ENCODE peak calls at places on chromosomes 13 and 19, in four cellular contexts. One of them, this sample, is unnamed.

GRCh38 chr13:97848886-97849285 is 104.6 kb upstream of the IPO5 start:
- DNase-seq in GM12878: no peak
- DNase-seq in K562: no peak
- DNase-seq in HEK293T: no peak
- DNase-seq in this sample: no peak

GRCh38 chr13:30900952-30901749 is 4.9 kb upstream of the MEDAG start:
- DNase-seq in HEK293T: no peak
- DNase-seq in GM12878: no peak
- DNase-seq in K562: no peak
- DNase-seq in this sample: no peak

GRCh38 chr13:79741006-79741405 is 260.1 kb downstream of the NDFIP2 start:
- DNase-seq in HEK293T: peak; percentile 54
- DNase-seq in GM12878: no peak
- DNase-seq in K562: no peak
- DNase-seq in this sample: peak; percentile 28

GRCh38 chr13:48236528-48237353 is 3.7 kb downstream of the ITM2B start:
- DNase-seq in GM12878: no peak
- DNase-seq in HEK293T: no peak
- DNase-seq in K562: no peak
- DNase-seq in this sample: no peak

GRCh38 chr13:114142640-114143490 is 10.4 kb upstream of the RASA3 start:
- DNase-seq in HEK293T: no peak
- DNase-seq in GM12878: no peak
- DNase-seq in K562: peak; percentile 34
- DNase-seq in this sample: no peak

GRCh38 chr19:16571689-16572331 is 405 bp downstream of the SLC35E1 start:
- DNase-seq in HEK293T: peak; percentile 38
- DNase-seq in K562: no peak
- DNase-seq in GM12878: no peak
- DNase-seq in this sample: no peak

GRCh38 chr13:52652170-52652979 is at the start of gene SUGT1:
- DNase-seq in HEK293T: peak; percentile 87
- DNase-seq in GM12878: peak; percentile 92
- DNase-seq in K562: peak; percentile 79
- DNase-seq in this sample: peak; percentile 94

GRCh38 chr19:56942749-56943148 is 102.2 kb upstream of the PEG3 start:
- DNase-seq in HEK293T: no peak
- DNase-seq in K562: peak; percentile 15
- DNase-seq in GM12878: no peak
- DNase-seq in this sample: no peak

GRCh38 chr19:6015841-6016545 is 38.1 kb upstream of the RANBP3 start:
- DNase-seq in HEK293T: no peak
- DNase-seq in K562: no peak
- DNase-seq in GM12878: no peak
- DNase-seq in this sample: no peak

GRCh38 chr13:45305079-45305478 is 35.9 kb downstream of the TPT1 start:
- DNase-seq in GM12878: no peak
- DNase-seq in HEK293T: no peak
- DNase-seq in K562: no peak
- DNase-seq in this sample: no peak

GRCh38 chr13:93834051-93834450 is 607.4 kb downstream of the GPC6 start:
- DNase-seq in HEK293T: no peak
- DNase-seq in GM12878: no peak
- DNase-seq in K562: no peak
- DNase-seq in this sample: no peak

GRCh38 chr19:43532571-43532961 is 422 bp upstream of the ZNF575 start:
- DNase-seq in GM12878: no peak
- DNase-seq in K562: no peak
- DNase-seq in HEK293T: no peak
- DNase-seq in this sample: no peak

GRCh38 chr19:9673912-9674668 is 810 bp downstream of the ZNF562 start:
- DNase-seq in GM12878: peak; percentile 1
- DNase-seq in K562: no peak
- DNase-seq in HEK293T: no peak
- DNase-seq in this sample: peak; percentile 15

GRCh38 chr19:14006766-14007562 is 844 bp upstream of the RFX1 start:
- DNase-seq in K562: peak; percentile 80
- DNase-seq in GM12878: no peak
- DNase-seq in HEK293T: peak; percentile 70
- DNase-seq in this sample: no peak

GRCh38 chr19:14004619-14005380 is 1.3 kb downstream of the RFX1 start:
- DNase-seq in HEK293T: no peak
- DNase-seq in GM12878: peak; percentile 34
- DNase-seq in K562: peak; percentile 14
- DNase-seq in this sample: peak; percentile 58

GRCh38 chr19:14006085-14006765 is at the start of gene RFX1:
- DNase-seq in HEK293T: peak; percentile 91
- DNase-seq in GM12878: peak; percentile 99
- DNase-seq in K562: peak; percentile 75
- DNase-seq in this sample: peak; percentile 100

GRCh38 chr19:14003279-14004051 is 2.7 kb downstream of the RFX1 start:
- DNase-seq in HEK293T: no peak
- DNase-seq in GM12878: no peak
- DNase-seq in K562: peak; percentile 6
- DNase-seq in this sample: no peak

GRCh38 chr19:14005381-14006084 is 587 bp downstream of the RFX1 start:
- DNase-seq in K562: peak; percentile 93
- DNase-seq in GM12878: peak; percentile 39
- DNase-seq in HEK293T: peak; percentile 88
- DNase-seq in this sample: peak; percentile 67
- TF ChIP-seq TARDBP in K562: no peak
- TF ChIP-seq TARDBP in GM12878: peak; percentile 10
- TF ChIP-seq TARDBP in HEK293T: no peak
- TF ChIP-seq TARDBP in this sample: no peak

DNA sequence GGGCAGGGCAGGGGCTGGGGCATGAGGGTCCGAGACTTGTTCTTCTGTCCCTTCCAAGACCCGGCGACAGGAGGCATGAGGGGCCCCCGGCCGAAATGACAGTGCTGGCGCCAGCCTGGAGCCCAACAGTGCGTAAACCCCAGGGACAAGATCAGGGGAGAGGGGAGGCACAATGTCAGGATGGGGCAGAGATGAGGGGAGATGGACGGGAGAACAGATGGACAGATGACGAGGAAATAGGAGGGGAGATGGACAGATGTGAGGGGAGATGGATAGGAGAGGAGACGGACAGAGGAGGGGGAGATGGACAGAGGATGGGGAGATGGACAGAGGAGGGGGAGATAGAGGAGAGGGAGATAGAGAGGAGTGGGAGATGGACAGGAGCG is 523 bp downstream of the FLT3LG start:
- DNase-seq in K562: no peak
- DNase-seq in HEK293T: no peak
- DNase-seq in GM12878: no peak
- DNase-seq in this sample: no peak
- TF ChIP-seq TARDBP in K562: no peak
- TF ChIP-seq TARDBP in HEK293T: no peak
- TF ChIP-seq TARDBP in GM12878: no peak
- TF ChIP-seq TARDBP in this sample: no peak

GRCh38 chr19:46546194-46546896 is 50.7 kb upstream of the PNMA8B start:
- DNase-seq in K562: peak; percentile 54
- DNase-seq in GM12878: no peak
- DNase-seq in HEK293T: peak; percentile 67
- DNase-seq in this sample: peak; percentile 30
- TF ChIP-seq TARDBP in K562: no peak
- TF ChIP-seq TARDBP in GM12878: no peak
- TF ChIP-seq TARDBP in HEK293T: no peak
- TF ChIP-seq TARDBP in this sample: no peak

GRCh38 chr13:23378009-23378632 is 55.4 kb downstream of the SACS start:
- DNase-seq in GM12878: peak; percentile 68
- DNase-seq in HEK293T: no peak
- DNase-seq in K562: no peak
- DNase-seq in this sample: no peak
- TF ChIP-seq TARDBP in GM12878: no peak
- TF ChIP-seq TARDBP in HEK293T: no peak
- TF ChIP-seq TARDBP in K562: no peak
- TF ChIP-seq TARDBP in this sample: no peak

DNA sequence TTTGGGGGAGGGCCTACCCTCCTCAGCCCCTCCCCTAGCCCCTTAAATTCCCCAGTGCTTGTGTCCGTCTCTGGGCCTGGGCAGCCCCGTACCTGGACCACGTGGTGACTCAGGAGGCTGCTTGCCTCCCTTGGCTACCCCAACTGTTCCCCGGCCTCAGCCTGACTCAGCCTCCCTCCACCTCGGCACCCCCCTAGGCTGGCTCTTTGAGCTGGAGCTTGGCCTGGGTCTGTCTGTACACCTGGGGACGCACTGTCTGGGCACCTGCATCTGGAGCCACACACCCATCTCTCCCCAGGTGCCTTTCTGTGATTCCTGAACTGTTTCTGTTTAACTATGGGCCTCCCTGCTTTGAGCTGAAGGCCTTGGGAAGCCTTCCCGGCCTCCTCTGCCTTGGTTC is 1.8 kb upstream of the KLK14 start:
- DNase-seq in HEK293T: no peak
- DNase-seq in K562: no peak
- DNase-seq in GM12878: no peak
- DNase-seq in this sample: no peak
- TF ChIP-seq TARDBP in HEK293T: no peak
- TF ChIP-seq TARDBP in K562: no peak
- TF ChIP-seq TARDBP in GM12878: no peak
- TF ChIP-seq TARDBP in this sample: no peak

GRCh38 chr13:40651866-40652587 is 14.4 kb downstream of the FOXO1 start:
- DNase-seq in GM12878: no peak
- DNase-seq in K562: no peak
- DNase-seq in HEK293T: no peak
- DNase-seq in this sample: no peak

GRCh38 chr13:40648040-40648439 is 18.4 kb downstream of the FOXO1 start:
- DNase-seq in GM12878: no peak
- DNase-seq in HEK293T: no peak
- DNase-seq in K562: no peak
- DNase-seq in this sample: no peak

GRCh38 chr13:40644838-40645620 is 21.4 kb downstream of the FOXO1 start:
- DNase-seq in K562: no peak
- DNase-seq in GM12878: no peak
- DNase-seq in HEK293T: no peak
- DNase-seq in this sample: no peak

GRCh38 chr13:40652588-40652940 is 13.9 kb downstream of the FOXO1 start:
- DNase-seq in GM12878: no peak
- DNase-seq in K562: no peak
- DNase-seq in HEK293T: no peak
- DNase-seq in this sample: no peak

DNA sequence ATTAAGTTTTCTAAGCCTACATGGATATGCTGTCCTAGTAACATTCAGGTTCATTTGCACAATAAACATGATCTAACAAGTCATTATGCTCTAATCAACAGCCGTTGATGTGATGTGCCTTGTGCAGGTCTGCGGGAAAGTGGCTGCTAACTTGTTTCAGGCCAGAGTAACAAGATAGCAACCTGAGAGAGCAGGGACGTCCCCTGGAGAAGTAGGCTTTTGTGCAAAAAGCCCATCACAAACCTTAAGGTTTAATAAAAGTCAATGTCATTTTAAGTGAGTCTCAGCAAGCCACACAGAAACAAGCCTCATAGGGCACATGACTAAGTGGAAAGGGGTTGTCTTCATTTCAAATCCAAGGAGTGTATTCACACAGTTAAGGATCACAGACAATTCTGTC is 17.6 kb downstream of the FOXO1 start:
- DNase-seq in K562: no peak
- DNase-seq in HEK293T: no peak
- DNase-seq in GM12878: no peak
- DNase-seq in this sample: no peak
- TF ChIP-seq TARDBP in K562: no peak
- TF ChIP-seq TARDBP in HEK293T: no peak
- TF ChIP-seq TARDBP in GM12878: no peak
- TF ChIP-seq TARDBP in this sample: no peak

GRCh38 chr13:77820431-77821149 is 98.0 kb downstream of the EDNRB start:
- DNase-seq in K562: no peak
- DNase-seq in GM12878: no peak
- DNase-seq in HEK293T: peak; percentile 33
- DNase-seq in this sample: no peak
- TF ChIP-seq TARDBP in K562: no peak
- TF ChIP-seq TARDBP in GM12878: no peak
- TF ChIP-seq TARDBP in HEK293T: no peak
- TF ChIP-seq TARDBP in this sample: no peak

GRCh38 chr13:106104281-106104901 is 431.1 kb downstream of the EFNB2 start:
- DNase-seq in K562: no peak
- DNase-seq in GM12878: no peak
- DNase-seq in HEK293T: no peak
- DNase-seq in this sample: no peak
- TF ChIP-seq TARDBP in K562: no peak
- TF ChIP-seq TARDBP in GM12878: no peak
- TF ChIP-seq TARDBP in HEK293T: no peak
- TF ChIP-seq TARDBP in this sample: no peak

This sample was measured in HepG2.